ENCODE peak calls at places on chromosomes 2 and 18, in nine cellular contexts. One of them, this sample, is unnamed.

GRCh38 chr18:30106356-30106755 is 936.2 kb downstream of the DSC3 start:
- DNase-seq in heart right ventricle: no peak
- DNase-seq in body of pancreas: no peak
- DNase-seq in upper lobe of right lung: no peak
- DNase-seq in GM12865: no peak
- DNase-seq in spleen: no peak
- DNase-seq in fibroblast of mammary gland: no peak
- DNase-seq in omental fat pad: no peak
- DNase-seq in CD8-positive, alpha-beta T cell: no peak
- DNase-seq in this sample: no peak

GRCh38 chr18:78073275-78073674 is 823.6 kb downstream of the GALR1 start:
- DNase-seq in heart right ventricle: no peak
- DNase-seq in body of pancreas: no peak
- DNase-seq in upper lobe of right lung: no peak
- DNase-seq in GM12865: no peak
- DNase-seq in spleen: no peak
- DNase-seq in fibroblast of mammary gland: no peak
- DNase-seq in omental fat pad: no peak
- DNase-seq in CD8-positive, alpha-beta T cell: no peak
- DNase-seq in this sample: no peak

GRCh38 chr2:228728961-228729360 is 542.1 kb downstream of the PID1 start:
- DNase-seq in heart right ventricle: no peak
- DNase-seq in body of pancreas: no peak
- DNase-seq in upper lobe of right lung: no peak
- DNase-seq in GM12865: no peak
- DNase-seq in spleen: no peak
- DNase-seq in fibroblast of mammary gland: no peak
- DNase-seq in omental fat pad: no peak
- DNase-seq in CD8-positive, alpha-beta T cell: no peak
- DNase-seq in this sample: no peak

GRCh38 chr2:133477614-133477990 is 90.7 kb downstream of the NCKAP5 start:
- DNase-seq in heart right ventricle: no peak
- DNase-seq in body of pancreas: no peak
- DNase-seq in upper lobe of right lung: no peak
- DNase-seq in GM12865: no peak
- DNase-seq in spleen: no peak
- DNase-seq in fibroblast of mammary gland: no peak
- DNase-seq in omental fat pad: no peak
- DNase-seq in CD8-positive, alpha-beta T cell: no peak
- DNase-seq in this sample: no peak

GRCh38 chr2:160474319-160474645 is 19.3 kb downstream of the RBMS1 start:
- DNase-seq in heart right ventricle: no peak
- DNase-seq in body of pancreas: no peak
- DNase-seq in upper lobe of right lung: no peak
- DNase-seq in GM12865: no peak
- DNase-seq in spleen: no peak
- DNase-seq in fibroblast of mammary gland: no peak
- DNase-seq in omental fat pad: no peak
- DNase-seq in CD8-positive, alpha-beta T cell: no peak
- DNase-seq in this sample: no peak

GRCh38 chr18:24659837-24660720 is 199.6 kb downstream of the HRH4 start:
- DNase-seq in heart right ventricle: peak; percentile 35
- DNase-seq in body of pancreas: peak; percentile 28
- DNase-seq in upper lobe of right lung: no peak
- DNase-seq in GM12865: peak; percentile 53
- DNase-seq in spleen: peak; percentile 80
- DNase-seq in fibroblast of mammary gland: peak; percentile 39
- DNase-seq in omental fat pad: no peak
- DNase-seq in CD8-positive, alpha-beta T cell: no peak
- DNase-seq in this sample: no peak

GRCh38 chr2:181307203-181307991 is 149.8 kb upstream of the ITGA4 start:
- DNase-seq in heart right ventricle: no peak
- DNase-seq in body of pancreas: no peak
- DNase-seq in upper lobe of right lung: no peak
- DNase-seq in GM12865: peak; percentile 59
- DNase-seq in spleen: peak; percentile 25
- DNase-seq in fibroblast of mammary gland: no peak
- DNase-seq in omental fat pad: no peak
- DNase-seq in CD8-positive, alpha-beta T cell: no peak
- DNase-seq in this sample: no peak

GRCh38 chr2:95231723-95232122 is 24.4 kb downstream of the ZNF892 start:
- DNase-seq in heart right ventricle: no peak
- DNase-seq in body of pancreas: peak; percentile 86
- DNase-seq in upper lobe of right lung: peak; percentile 71
- DNase-seq in GM12865: peak; percentile 64
- DNase-seq in spleen: no peak
- DNase-seq in fibroblast of mammary gland: peak; percentile 91
- DNase-seq in omental fat pad: no peak
- DNase-seq in CD8-positive, alpha-beta T cell: no peak
- DNase-seq in this sample: peak; percentile 57

GRCh38 chr2:37711831-37712230 is 40.4 kb upstream of the CDC42EP3 start:
- DNase-seq in heart right ventricle: no peak
- DNase-seq in body of pancreas: no peak
- DNase-seq in upper lobe of right lung: no peak
- DNase-seq in GM12865: no peak
- DNase-seq in spleen: no peak
- DNase-seq in fibroblast of mammary gland: peak; percentile 64
- DNase-seq in omental fat pad: no peak
- DNase-seq in CD8-positive, alpha-beta T cell: no peak
- DNase-seq in this sample: no peak

GRCh38 chr2:218371987-218372358 is 10.1 kb upstream of the SLC11A1 start:
- DNase-seq in heart right ventricle: no peak
- DNase-seq in body of pancreas: no peak
- DNase-seq in upper lobe of right lung: no peak
- DNase-seq in GM12865: no peak
- DNase-seq in spleen: peak; percentile 17
- DNase-seq in fibroblast of mammary gland: no peak
- DNase-seq in omental fat pad: no peak
- DNase-seq in CD8-positive, alpha-beta T cell: no peak
- DNase-seq in this sample: no peak

GRCh38 chr18:26960901-26961300 is 95.4 kb upstream of the AQP4 start:
- DNase-seq in heart right ventricle: no peak
- DNase-seq in body of pancreas: no peak
- DNase-seq in upper lobe of right lung: no peak
- DNase-seq in GM12865: no peak
- DNase-seq in spleen: no peak
- DNase-seq in fibroblast of mammary gland: no peak
- DNase-seq in omental fat pad: no peak
- DNase-seq in CD8-positive, alpha-beta T cell: no peak
- DNase-seq in this sample: no peak

GRCh38 chr2:67455219-67456142 is 58.3 kb downstream of the ETAA1 start:
- DNase-seq in heart right ventricle: no peak
- DNase-seq in body of pancreas: no peak
- DNase-seq in upper lobe of right lung: no peak
- DNase-seq in GM12865: no peak
- DNase-seq in spleen: no peak
- DNase-seq in fibroblast of mammary gland: no peak
- DNase-seq in omental fat pad: no peak
- DNase-seq in CD8-positive, alpha-beta T cell: no peak
- DNase-seq in this sample: no peak

GRCh38 chr18:12520442-12520992 is 112.8 kb downstream of the PRELID3A start:
- DNase-seq in heart right ventricle: no peak
- DNase-seq in body of pancreas: no peak
- DNase-seq in upper lobe of right lung: no peak
- DNase-seq in GM12865: peak; percentile 41
- DNase-seq in spleen: no peak
- DNase-seq in fibroblast of mammary gland: peak; percentile 39
- DNase-seq in omental fat pad: no peak
- DNase-seq in CD8-positive, alpha-beta T cell: no peak
- DNase-seq in this sample: peak; percentile 15

GRCh38 chr2:170585067-170585466 is 130.1 kb upstream of the SP5 start:
- DNase-seq in heart right ventricle: no peak
- DNase-seq in body of pancreas: no peak
- DNase-seq in upper lobe of right lung: no peak
- DNase-seq in GM12865: no peak
- DNase-seq in spleen: no peak
- DNase-seq in fibroblast of mammary gland: no peak
- DNase-seq in omental fat pad: no peak
- DNase-seq in CD8-positive, alpha-beta T cell: no peak
- DNase-seq in this sample: no peak

GRCh38 chr2:164897521-164898260 is 56.1 kb upstream of the COBLL1 start:
- DNase-seq in heart right ventricle: no peak
- DNase-seq in body of pancreas: no peak
- DNase-seq in upper lobe of right lung: no peak
- DNase-seq in GM12865: no peak
- DNase-seq in spleen: no peak
- DNase-seq in fibroblast of mammary gland: no peak
- DNase-seq in omental fat pad: no peak
- DNase-seq in CD8-positive, alpha-beta T cell: no peak
- DNase-seq in this sample: no peak

GRCh38 chr2:199882667-199883066 is 28.4 kb upstream of the C2orf69 start:
- DNase-seq in heart right ventricle: no peak
- DNase-seq in body of pancreas: no peak
- DNase-seq in upper lobe of right lung: no peak
- DNase-seq in GM12865: no peak
- DNase-seq in spleen: no peak
- DNase-seq in fibroblast of mammary gland: no peak
- DNase-seq in omental fat pad: no peak
- DNase-seq in CD8-positive, alpha-beta T cell: no peak
- DNase-seq in this sample: no peak
- TF ChIP-seq CTCF in heart right ventricle: no peak
- TF ChIP-seq CTCF in body of pancreas: no peak
- TF ChIP-seq CTCF in upper lobe of right lung: no peak
- TF ChIP-seq CTCF in GM12865: no peak
- TF ChIP-seq CTCF in spleen: no peak
- TF ChIP-seq CTCF in fibroblast of mammary gland: no peak
- TF ChIP-seq CTCF in omental fat pad: no peak
- TF ChIP-seq CTCF in CD8-positive, alpha-beta T cell: no peak
- TF ChIP-seq CTCF in this sample: no peak

GRCh38 chr18:66564236-66564635 is 39.7 kb downstream of the CDH19 start:
- DNase-seq in heart right ventricle: no peak
- DNase-seq in body of pancreas: no peak
- DNase-seq in upper lobe of right lung: no peak
- DNase-seq in GM12865: no peak
- DNase-seq in spleen: no peak
- DNase-seq in fibroblast of mammary gland: no peak
- DNase-seq in omental fat pad: no peak
- DNase-seq in CD8-positive, alpha-beta T cell: no peak
- DNase-seq in this sample: no peak

GRCh38 chr18:66562279-66562678 is 41.6 kb downstream of the CDH19 start:
- DNase-seq in heart right ventricle: no peak
- DNase-seq in body of pancreas: no peak
- DNase-seq in upper lobe of right lung: no peak
- DNase-seq in GM12865: no peak
- DNase-seq in spleen: no peak
- DNase-seq in fibroblast of mammary gland: no peak
- DNase-seq in omental fat pad: no peak
- DNase-seq in CD8-positive, alpha-beta T cell: no peak
- DNase-seq in this sample: no peak

GRCh38 chr18:66558773-66559172 is 45.1 kb downstream of the CDH19 start:
- DNase-seq in heart right ventricle: no peak
- DNase-seq in body of pancreas: no peak
- DNase-seq in upper lobe of right lung: no peak
- DNase-seq in GM12865: no peak
- DNase-seq in spleen: no peak
- DNase-seq in fibroblast of mammary gland: no peak
- DNase-seq in omental fat pad: no peak
- DNase-seq in CD8-positive, alpha-beta T cell: no peak
- DNase-seq in this sample: no peak

GRCh38 chr18:66557091-66557490 is 46.8 kb downstream of the CDH19 start:
- DNase-seq in heart right ventricle: no peak
- DNase-seq in body of pancreas: no peak
- DNase-seq in upper lobe of right lung: no peak
- DNase-seq in GM12865: no peak
- DNase-seq in spleen: no peak
- DNase-seq in fibroblast of mammary gland: no peak
- DNase-seq in omental fat pad: no peak
- DNase-seq in CD8-positive, alpha-beta T cell: no peak
- DNase-seq in this sample: no peak

GRCh38 chr18:66560092-66560491 is 43.8 kb downstream of the CDH19 start:
- DNase-seq in heart right ventricle: no peak
- DNase-seq in body of pancreas: peak; percentile 13
- DNase-seq in upper lobe of right lung: no peak
- DNase-seq in GM12865: peak; percentile 1
- DNase-seq in spleen: no peak
- DNase-seq in fibroblast of mammary gland: peak; percentile 8
- DNase-seq in omental fat pad: no peak
- DNase-seq in CD8-positive, alpha-beta T cell: no peak
- DNase-seq in this sample: no peak
- TF ChIP-seq CTCF in heart right ventricle: no peak
- TF ChIP-seq CTCF in body of pancreas: peak; percentile 53
- TF ChIP-seq CTCF in upper lobe of right lung: peak; percentile 50
- TF ChIP-seq CTCF in GM12865: no peak
- TF ChIP-seq CTCF in spleen: no peak
- TF ChIP-seq CTCF in fibroblast of mammary gland: peak; percentile 30
- TF ChIP-seq CTCF in omental fat pad: no peak
- TF ChIP-seq CTCF in CD8-positive, alpha-beta T cell: no peak
- TF ChIP-seq CTCF in this sample: no peak

GRCh38 chr18:48708807-48709206 is 170.0 kb downstream of the CTIF start:
- DNase-seq in heart right ventricle: no peak
- DNase-seq in body of pancreas: no peak
- DNase-seq in upper lobe of right lung: no peak
- DNase-seq in GM12865: no peak
- DNase-seq in spleen: no peak
- DNase-seq in fibroblast of mammary gland: no peak
- DNase-seq in omental fat pad: no peak
- DNase-seq in CD8-positive, alpha-beta T cell: no peak
- DNase-seq in this sample: no peak

GRCh38 chr18:48714873-48715272 is 176.0 kb downstream of the CTIF start:
- DNase-seq in heart right ventricle: no peak
- DNase-seq in body of pancreas: no peak
- DNase-seq in upper lobe of right lung: no peak
- DNase-seq in GM12865: no peak
- DNase-seq in spleen: no peak
- DNase-seq in fibroblast of mammary gland: no peak
- DNase-seq in omental fat pad: no peak
- DNase-seq in CD8-positive, alpha-beta T cell: no peak
- DNase-seq in this sample: no peak

GRCh38 chr18:48709371-48709770 is 170.5 kb downstream of the CTIF start:
- DNase-seq in heart right ventricle: peak; percentile 38
- DNase-seq in body of pancreas: no peak
- DNase-seq in upper lobe of right lung: no peak
- DNase-seq in GM12865: no peak
- DNase-seq in spleen: no peak
- DNase-seq in fibroblast of mammary gland: no peak
- DNase-seq in omental fat pad: no peak
- DNase-seq in CD8-positive, alpha-beta T cell: no peak
- DNase-seq in this sample: no peak

GRCh38 chr18:48713302-48713701 is 174.5 kb downstream of the CTIF start:
- DNase-seq in heart right ventricle: peak; percentile 52
- DNase-seq in body of pancreas: peak; percentile 35
- DNase-seq in upper lobe of right lung: no peak
- DNase-seq in GM12865: no peak
- DNase-seq in spleen: peak; percentile 76
- DNase-seq in fibroblast of mammary gland: peak; percentile 78
- DNase-seq in omental fat pad: no peak
- DNase-seq in CD8-positive, alpha-beta T cell: no peak
- DNase-seq in this sample: no peak

GRCh38 chr18:48711651-48712486 is 173.0 kb downstream of the CTIF start:
- DNase-seq in heart right ventricle: peak; percentile 28
- DNase-seq in body of pancreas: peak; percentile 16
- DNase-seq in upper lobe of right lung: no peak
- DNase-seq in GM12865: peak; percentile 69
- DNase-seq in spleen: peak; percentile 56
- DNase-seq in fibroblast of mammary gland: peak; percentile 60
- DNase-seq in omental fat pad: no peak
- DNase-seq in CD8-positive, alpha-beta T cell: no peak
- DNase-seq in this sample: peak; percentile 74
- TF ChIP-seq CTCF in heart right ventricle: peak; percentile 65
- TF ChIP-seq CTCF in body of pancreas: peak; percentile 27
- TF ChIP-seq CTCF in upper lobe of right lung: peak; percentile 45
- TF ChIP-seq CTCF in GM12865: peak; percentile 54
- TF ChIP-seq CTCF in spleen: no peak
- TF ChIP-seq CTCF in fibroblast of mammary gland: peak; percentile 70
- TF ChIP-seq CTCF in omental fat pad: no peak
- TF ChIP-seq CTCF in CD8-positive, alpha-beta T cell: no peak
- TF ChIP-seq CTCF in this sample: peak; percentile 36

GRCh38 chr18:37778417-37779165 is 213.0 kb upstream of the CELF4 start:
- DNase-seq in heart right ventricle: peak; percentile 57
- DNase-seq in body of pancreas: peak; percentile 73
- DNase-seq in upper lobe of right lung: peak; percentile 83
- DNase-seq in GM12865: peak; percentile 53
- DNase-seq in spleen: peak; percentile 82
- DNase-seq in fibroblast of mammary gland: peak; percentile 10
- DNase-seq in omental fat pad: peak; percentile 35
- DNase-seq in CD8-positive, alpha-beta T cell: no peak
- DNase-seq in this sample: peak; percentile 72
- TF ChIP-seq CTCF in heart right ventricle: peak; percentile 67
- TF ChIP-seq CTCF in body of pancreas: peak; percentile 77
- TF ChIP-seq CTCF in upper lobe of right lung: peak; percentile 70
- TF ChIP-seq CTCF in GM12865: peak; percentile 81
- TF ChIP-seq CTCF in spleen: peak; percentile 59
- TF ChIP-seq CTCF in fibroblast of mammary gland: peak; percentile 54
- TF ChIP-seq CTCF in omental fat pad: peak; percentile 33
- TF ChIP-seq CTCF in CD8-positive, alpha-beta T cell: no peak
- TF ChIP-seq CTCF in this sample: peak; percentile 77

This sample was measured in GM13976.